ENCODE peak calls at places on chromosomes 6 and 20, in five cellular contexts. D is GM10248, W is tibial artery, V is NCI-H1092 treated with DMSO at 0.1 percent for 48 hours, E is GDM1. P is an unnamed sample.

GRCh38 chr6:22470454-22471368 is 98.7 kb upstream of the HDGFL1 start:
- DNase-seq in D (no peak), W (peak), V (peak), E (no peak), P (peak)

GRCh38 chr20:41098703-41099250 is 38.6 kb upstream of the PLCG1 start:
- DNase-seq in D (no peak), W (no peak), V (no peak), E (no peak), P (no peak)

GRCh38 chr6:75278474-75279077 is 6.0 kb downstream of the TMEM30A start:
- DNase-seq in D (no peak), W (no peak), V (no peak), E (no peak), P (no peak)

GRCh38 chr20:20143165-20143564 is 90.8 kb downstream of the CFAP61 start:
- DNase-seq in D (no peak), W (no peak), V (no peak), E (no peak), P (no peak)

GRCh38 chr6:46053034-46053933 is 37.6 kb upstream of the CLIC5 start:
- DNase-seq in D (no peak), W (no peak), V (no peak), E (no peak), P (no peak)

GRCh38 chr6:6629416-6629815 is 40.9 kb downstream of the LY86 start:
- DNase-seq in D (no peak), W (no peak), V (no peak), E (no peak), P (no peak)

GRCh38 chr6:84652356-84653026 is 111.9 kb downstream of the TBX18 start:
- DNase-seq in D (no peak), W (no peak), V (no peak), E (no peak), P (no peak)

GRCh38 chr6:161496941-161497340 is 223.1 kb upstream of the AGPAT4 start:
- DNase-seq in D (no peak), W (no peak), V (no peak), E (no peak), P (no peak)

GRCh38 chr6:161316531-161316930 is 42.7 kb upstream of the AGPAT4 start:
- DNase-seq in D (no peak), W (no peak), V (no peak), E (no peak), P (no peak)

GRCh38 chr6:6678185-6678671 is 89.7 kb downstream of the LY86 start:
- DNase-seq in D (no peak), W (no peak), V (no peak), E (no peak), P (no peak)

GRCh38 chr6:165632194-165632593 is 30.8 kb downstream of the PDE10A start:
- DNase-seq in D (no peak), W (no peak), V (no peak), E (no peak), P (no peak)

GRCh38 chr6:89339565-89339964 is 13.0 kb downstream of the UBE2J1 start:
- DNase-seq in D (no peak), W (no peak), V (no peak), E (no peak), P (no peak)

GRCh38 chr6:127446356-127446755 is 12.8 kb downstream of the KIAA0408 start:
- DNase-seq in D (no peak), W (no peak), V (no peak), E (no peak), P (no peak)

GRCh38 chr6:35381132-35381531 is 38.8 kb downstream of the PPARD start:
- DNase-seq in D (no peak), W (no peak), V (no peak), E (no peak), P (no peak)

GRCh38 chr6:12150812-12151432 is 138.8 kb downstream of the HIVEP1 start:
- DNase-seq in D (no peak), W (no peak), V (no peak), E (no peak), P (no peak)

GRCh38 chr6:167817729-167818128 is 9.0 kb upstream of the AFDN start:
- DNase-seq in D (no peak), W (no peak), V (no peak), E (no peak), P (no peak)

GRCh38 chr6:169168302-169168630 is 85.4 kb downstream of the THBS2 start:
- DNase-seq in D (no peak), W (no peak), V (no peak), E (no peak), P (no peak)

P was measured in ascending aorta.